ENCODE peak calls at places on chromosomes 11 and 22, in seven cellular contexts. One of them, this sample, is unnamed.

GRCh38 chr22:20186183-20186870 is 35.5 kb upstream of the CCDC188 start:
- DNase-seq in effector memory CD4-positive, alpha-beta T cell: no peak
- DNase-seq in NB4: peak
- DNase-seq in fibroblast of mammary gland: no peak
- DNase-seq in RWPE2: no peak
- DNase-seq in coronary artery: no peak
- DNase-seq in Karpas-422: peak
- DNase-seq in this sample: no peak

GRCh38 chr22:43151251-43152000 is at the start of gene TSPO:
- DNase-seq in effector memory CD4-positive, alpha-beta T cell: peak
- DNase-seq in NB4: peak
- DNase-seq in fibroblast of mammary gland: peak
- DNase-seq in RWPE2: peak
- DNase-seq in coronary artery: peak
- DNase-seq in Karpas-422: no peak
- DNase-seq in this sample: no peak

GRCh38 chr11:94948070-94948617 is 25.2 kb downstream of the CWC15 start:
- DNase-seq in effector memory CD4-positive, alpha-beta T cell: no peak
- DNase-seq in NB4: peak
- DNase-seq in fibroblast of mammary gland: peak
- DNase-seq in RWPE2: no peak
- DNase-seq in coronary artery: no peak
- DNase-seq in Karpas-422: no peak
- DNase-seq in this sample: peak

GRCh38 chr11:118911880-118912741 is 13.6 kb downstream of the BCL9L start:
- DNase-seq in effector memory CD4-positive, alpha-beta T cell: peak
- DNase-seq in NB4: peak
- DNase-seq in fibroblast of mammary gland: peak
- DNase-seq in RWPE2: peak
- DNase-seq in coronary artery: peak
- DNase-seq in Karpas-422: no peak
- DNase-seq in this sample: peak

GRCh38 chr22:29820941-29821789 is 16.9 kb downstream of the ASCC2 start:
- DNase-seq in effector memory CD4-positive, alpha-beta T cell: no peak
- DNase-seq in NB4: peak
- DNase-seq in fibroblast of mammary gland: peak
- DNase-seq in RWPE2: peak
- DNase-seq in coronary artery: peak
- DNase-seq in Karpas-422: peak
- DNase-seq in this sample: peak

GRCh38 chr11:1773131-1773510 is 9.4 kb upstream of the CTSD start:
- DNase-seq in effector memory CD4-positive, alpha-beta T cell: no peak
- DNase-seq in NB4: no peak
- DNase-seq in fibroblast of mammary gland: no peak
- DNase-seq in RWPE2: peak
- DNase-seq in coronary artery: peak
- DNase-seq in Karpas-422: no peak
- DNase-seq in this sample: no peak

GRCh38 chr11:109696191-109696897 is 274.4 kb downstream of the C11orf87 start:
- DNase-seq in effector memory CD4-positive, alpha-beta T cell: no peak
- DNase-seq in NB4: no peak
- DNase-seq in fibroblast of mammary gland: peak
- DNase-seq in RWPE2: peak
- DNase-seq in coronary artery: no peak
- DNase-seq in Karpas-422: no peak
- DNase-seq in this sample: no peak

GRCh38 chr11:13210424-13210823 is 67.2 kb upstream of the BMAL1 start:
- DNase-seq in effector memory CD4-positive, alpha-beta T cell: no peak
- DNase-seq in NB4: peak
- DNase-seq in fibroblast of mammary gland: peak
- DNase-seq in RWPE2: no peak
- DNase-seq in coronary artery: no peak
- DNase-seq in Karpas-422: peak
- DNase-seq in this sample: no peak

GRCh38 chr11:75946531-75947530 is 131.8 kb downstream of the UVRAG start:
- DNase-seq in effector memory CD4-positive, alpha-beta T cell: no peak
- DNase-seq in NB4: peak
- DNase-seq in fibroblast of mammary gland: peak
- DNase-seq in RWPE2: no peak
- DNase-seq in coronary artery: no peak
- DNase-seq in Karpas-422: no peak
- DNase-seq in this sample: no peak

GRCh38 chr11:95338430-95338991 is 107.5 kb upstream of the SESN3 start:
- DNase-seq in effector memory CD4-positive, alpha-beta T cell: no peak
- DNase-seq in NB4: no peak
- DNase-seq in fibroblast of mammary gland: peak
- DNase-seq in RWPE2: no peak
- DNase-seq in coronary artery: no peak
- DNase-seq in Karpas-422: no peak
- DNase-seq in this sample: no peak

GRCh38 chr11:95132956-95133355 is 43.3 kb downstream of the ENDOD1 start:
- DNase-seq in effector memory CD4-positive, alpha-beta T cell: no peak
- DNase-seq in NB4: no peak
- DNase-seq in fibroblast of mammary gland: no peak
- DNase-seq in RWPE2: no peak
- DNase-seq in coronary artery: no peak
- DNase-seq in Karpas-422: no peak
- DNase-seq in this sample: no peak

GRCh38 chr11:64516226-64516625 is 74.8 kb upstream of the SLC22A12 start:
- DNase-seq in effector memory CD4-positive, alpha-beta T cell: no peak
- DNase-seq in NB4: peak
- DNase-seq in fibroblast of mammary gland: no peak
- DNase-seq in RWPE2: no peak
- DNase-seq in coronary artery: no peak
- DNase-seq in Karpas-422: peak
- DNase-seq in this sample: no peak

GRCh38 chr11:66978717-66979116 is 3.6 kb downstream of the C11orf86 start:
- DNase-seq in effector memory CD4-positive, alpha-beta T cell: no peak
- DNase-seq in NB4: no peak
- DNase-seq in fibroblast of mammary gland: no peak
- DNase-seq in RWPE2: no peak
- DNase-seq in coronary artery: no peak
- DNase-seq in Karpas-422: no peak
- DNase-seq in this sample: no peak

GRCh38 chr11:46701078-46701654 is 335 bp downstream of the ZNF408 start:
- DNase-seq in effector memory CD4-positive, alpha-beta T cell: no peak
- DNase-seq in NB4: peak
- DNase-seq in fibroblast of mammary gland: no peak
- DNase-seq in RWPE2: no peak
- DNase-seq in coronary artery: no peak
- DNase-seq in Karpas-422: peak
- DNase-seq in this sample: no peak

GRCh38 chr11:11989774-11990744 is 18.4 kb downstream of the DKK3 start:
- DNase-seq in effector memory CD4-positive, alpha-beta T cell: no peak
- DNase-seq in NB4: no peak
- DNase-seq in fibroblast of mammary gland: peak
- DNase-seq in RWPE2: no peak
- DNase-seq in coronary artery: no peak
- DNase-seq in Karpas-422: no peak
- DNase-seq in this sample: no peak

GRCh38 chr11:10181811-10182210 is 112.2 kb downstream of the SBF2 start:
- DNase-seq in effector memory CD4-positive, alpha-beta T cell: no peak
- DNase-seq in NB4: peak
- DNase-seq in fibroblast of mammary gland: peak
- DNase-seq in RWPE2: no peak
- DNase-seq in coronary artery: no peak
- DNase-seq in Karpas-422: peak
- DNase-seq in this sample: peak

GRCh38 chr22:26364066-26365015 is 64.7 kb upstream of the ASPHD2 start:
- DNase-seq in effector memory CD4-positive, alpha-beta T cell: no peak
- DNase-seq in NB4: peak
- DNase-seq in fibroblast of mammary gland: peak
- DNase-seq in RWPE2: no peak
- DNase-seq in coronary artery: no peak
- DNase-seq in Karpas-422: peak
- DNase-seq in this sample: peak

GRCh38 chr11:115325523-115325922 is 178.7 kb downstream of the CADM1 start:
- DNase-seq in effector memory CD4-positive, alpha-beta T cell: no peak
- DNase-seq in NB4: no peak
- DNase-seq in fibroblast of mammary gland: no peak
- DNase-seq in RWPE2: no peak
- DNase-seq in coronary artery: no peak
- DNase-seq in Karpas-422: no peak
- DNase-seq in this sample: no peak

GRCh38 chr11:128904872-128905344 is 13.8 kb downstream of the KCNJ5 start:
- DNase-seq in effector memory CD4-positive, alpha-beta T cell: no peak
- DNase-seq in NB4: peak
- DNase-seq in fibroblast of mammary gland: no peak
- DNase-seq in RWPE2: no peak
- DNase-seq in coronary artery: no peak
- DNase-seq in Karpas-422: no peak
- DNase-seq in this sample: no peak

GRCh38 chr11:10931761-10932700 is 74.2 kb upstream of the ZBED5 start:
- DNase-seq in effector memory CD4-positive, alpha-beta T cell: no peak
- DNase-seq in NB4: peak
- DNase-seq in fibroblast of mammary gland: no peak
- DNase-seq in RWPE2: no peak
- DNase-seq in coronary artery: no peak
- DNase-seq in Karpas-422: no peak
- DNase-seq in this sample: no peak

GRCh38 chr11:104663190-104664140 is 234.8 kb downstream of the CASP12 start:
- DNase-seq in effector memory CD4-positive, alpha-beta T cell: no peak
- DNase-seq in NB4: no peak
- DNase-seq in fibroblast of mammary gland: peak
- DNase-seq in RWPE2: no peak
- DNase-seq in coronary artery: no peak
- DNase-seq in Karpas-422: no peak
- DNase-seq in this sample: no peak

GRCh38 chr11:80097146-80097545 is 656.3 kb upstream of the TENM4 start:
- DNase-seq in effector memory CD4-positive, alpha-beta T cell: no peak
- DNase-seq in NB4: no peak
- DNase-seq in fibroblast of mammary gland: no peak
- DNase-seq in RWPE2: no peak
- DNase-seq in coronary artery: no peak
- DNase-seq in Karpas-422: no peak
- DNase-seq in this sample: no peak

GRCh38 chr11:104968365-104968855 is at the start of gene CASP4:
- DNase-seq in effector memory CD4-positive, alpha-beta T cell: no peak
- DNase-seq in NB4: peak
- DNase-seq in fibroblast of mammary gland: peak
- DNase-seq in RWPE2: no peak
- DNase-seq in coronary artery: no peak
- DNase-seq in Karpas-422: peak
- DNase-seq in this sample: no peak

GRCh38 chr11:12962306-12962705 is 46.8 kb upstream of the RASSF10 start:
- DNase-seq in effector memory CD4-positive, alpha-beta T cell: no peak
- DNase-seq in NB4: peak
- DNase-seq in fibroblast of mammary gland: no peak
- DNase-seq in RWPE2: no peak
- DNase-seq in coronary artery: no peak
- DNase-seq in Karpas-422: no peak
- DNase-seq in this sample: no peak

GRCh38 chr11:18791175-18792065 is at the start of gene PTPN5:
- DNase-seq in effector memory CD4-positive, alpha-beta T cell: no peak
- DNase-seq in NB4: no peak
- DNase-seq in fibroblast of mammary gland: no peak
- DNase-seq in RWPE2: no peak
- DNase-seq in coronary artery: peak
- DNase-seq in Karpas-422: no peak
- DNase-seq in this sample: no peak
- H3K4me3 ChIP-seq in effector memory CD4-positive, alpha-beta T cell: no peak
- H3K4me3 ChIP-seq in NB4: no peak
- H3K4me3 ChIP-seq in fibroblast of mammary gland: no peak
- H3K4me3 ChIP-seq in RWPE2: peak
- H3K4me3 ChIP-seq in coronary artery: peak
- H3K4me3 ChIP-seq in Karpas-422: no peak
- H3K4me3 ChIP-seq in this sample: peak

GRCh38 chr11:134488512-134488911 is 76.5 kb upstream of the B3GAT1 start:
- DNase-seq in effector memory CD4-positive, alpha-beta T cell: no peak
- DNase-seq in NB4: no peak
- DNase-seq in fibroblast of mammary gland: no peak
- DNase-seq in RWPE2: no peak
- DNase-seq in coronary artery: no peak
- DNase-seq in Karpas-422: no peak
- DNase-seq in this sample: no peak
- H3K4me3 ChIP-seq in effector memory CD4-positive, alpha-beta T cell: no peak
- H3K4me3 ChIP-seq in NB4: no peak
- H3K4me3 ChIP-seq in fibroblast of mammary gland: no peak
- H3K4me3 ChIP-seq in RWPE2: no peak
- H3K4me3 ChIP-seq in coronary artery: no peak
- H3K4me3 ChIP-seq in Karpas-422: no peak
- H3K4me3 ChIP-seq in this sample: no peak

GRCh38 chr11:58576792-58577440 is 1.3 kb upstream of the LPXN start:
- DNase-seq in effector memory CD4-positive, alpha-beta T cell: no peak
- DNase-seq in NB4: peak
- DNase-seq in fibroblast of mammary gland: peak
- DNase-seq in RWPE2: no peak
- DNase-seq in coronary artery: no peak
- DNase-seq in Karpas-422: peak
- DNase-seq in this sample: no peak
- H3K4me3 ChIP-seq in effector memory CD4-positive, alpha-beta T cell: peak
- H3K4me3 ChIP-seq in NB4: peak
- H3K4me3 ChIP-seq in fibroblast of mammary gland: peak
- H3K4me3 ChIP-seq in RWPE2: peak
- H3K4me3 ChIP-seq in coronary artery: peak
- H3K4me3 ChIP-seq in Karpas-422: peak
- H3K4me3 ChIP-seq in this sample: peak

DNA sequence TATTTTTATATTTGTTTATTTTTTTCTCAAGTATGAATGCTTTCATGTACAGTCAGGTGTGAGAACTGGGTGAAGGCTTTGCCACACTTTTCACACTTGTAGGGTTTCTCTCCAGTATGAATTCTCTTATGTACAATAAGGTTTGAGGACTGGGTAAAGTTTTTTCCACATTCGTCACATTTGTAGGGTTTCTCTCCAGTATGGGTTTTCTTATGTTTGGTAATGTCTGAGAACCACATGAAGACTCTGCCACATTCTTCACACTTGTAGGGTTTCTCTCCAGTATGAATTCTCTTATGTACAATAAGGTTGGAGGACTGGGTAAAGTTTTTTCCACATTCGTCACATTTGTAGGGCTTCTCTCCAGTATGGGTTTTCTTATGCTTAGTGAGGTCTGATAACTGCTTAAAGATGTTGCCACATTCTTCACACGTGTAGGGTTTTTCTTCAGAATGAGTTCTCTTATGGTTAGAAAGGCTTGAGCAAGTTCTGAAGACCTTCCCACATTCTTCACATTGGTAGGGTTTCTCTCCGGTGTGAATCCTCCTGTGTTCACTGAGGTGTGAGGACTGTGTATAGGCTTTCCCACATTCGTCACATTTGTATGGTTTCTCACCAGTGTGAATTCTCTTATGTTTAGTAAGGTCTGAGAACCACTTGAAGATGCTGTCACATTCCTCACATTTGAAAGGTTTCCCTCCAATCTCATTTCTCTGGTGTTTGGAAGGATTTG is 19.7 kb downstream of the ZNF195 start:
- DNase-seq in effector memory CD4-positive, alpha-beta T cell: no peak
- DNase-seq in NB4: no peak
- DNase-seq in fibroblast of mammary gland: peak
- DNase-seq in RWPE2: no peak
- DNase-seq in coronary artery: no peak
- DNase-seq in Karpas-422: no peak
- DNase-seq in this sample: no peak
- H3K4me3 ChIP-seq in effector memory CD4-positive, alpha-beta T cell: no peak
- H3K4me3 ChIP-seq in NB4: no peak
- H3K4me3 ChIP-seq in fibroblast of mammary gland: no peak
- H3K4me3 ChIP-seq in RWPE2: no peak
- H3K4me3 ChIP-seq in coronary artery: peak
- H3K4me3 ChIP-seq in Karpas-422: no peak
- H3K4me3 ChIP-seq in this sample: no peak

This sample was measured in kidney epithelial cell.